ENCODE peak calls at places on chromosomes 3 and 15, in eight cellular contexts. R is activated naive CD4-positive, alpha-beta T cell treated with anti-CD3 and anti-CD28 coated beads, Interleukin-2, amount 10 ng/mL, durations not matched to agents 7 days and 5 days; D is cerebellar cortex; S is dermis microvascular lymphatic vessel endothelial cell; B is WTC11; Z is GM12891; U is AML-193; C is T-helper 1 cell. N is an unnamed sample.

GRCh38 chr3:115325539-115325938 is 178.5 kb upstream of the ZBTB20 start:
- DNase-seq in R (peak), D (no peak), S (peak), B (peak), Z (no peak), U (peak), C (no peak), N (peak)

GRCh38 chr3:13111173-13111873 is 38.1 kb upstream of the IQSEC1 start:
- DNase-seq in R (no peak), D (peak), S (no peak), B (no peak), Z (no peak), U (no peak), C (no peak), N (no peak)

GRCh38 chr15:60006203-60006782 is 2.2 kb downstream of the FOXB1 start:
- DNase-seq in R (peak), D (no peak), S (no peak), B (peak), Z (no peak), U (no peak), C (peak), N (peak)

GRCh38 chr3:52225452-52226228 is at the start of gene TLR9:
- DNase-seq in R (no peak), D (no peak), S (no peak), B (no peak), Z (peak), U (peak), C (no peak), N (peak)

GRCh38 chr15:47384776-47385175 is 332.5 kb upstream of the SEMA6D start:
- DNase-seq in R (no peak), D (no peak), S (no peak), B (no peak), Z (no peak), U (no peak), C (no peak), N (no peak)

GRCh38 chr3:135560847-135561246 is 404.7 kb upstream of the PPP2R3A start:
- DNase-seq in R (no peak), D (no peak), S (no peak), B (no peak), Z (no peak), U (no peak), C (no peak), N (no peak)

GRCh38 chr15:42070276-42070965 is 23.9 kb downstream of the PLA2G4D start:
- DNase-seq in R (no peak), D (no peak), S (no peak), B (no peak), Z (no peak), U (no peak), C (no peak), N (no peak)

GRCh38 chr3:157073810-157074209 is 86.1 kb downstream of the CCNL1 start:
- DNase-seq in R (no peak), D (no peak), S (no peak), B (no peak), Z (no peak), U (no peak), C (no peak), N (no peak)

GRCh38 chr15:68228143-68228970 is 1.2 kb downstream of the CLN6 start:
- DNase-seq in R (no peak), D (no peak), S (no peak), B (no peak), Z (no peak), U (peak), C (no peak), N (no peak)

GRCh38 chr3:111595239-111595638 is at the start of gene ZBED2:
- DNase-seq in R (no peak), D (no peak), S (no peak), B (no peak), Z (no peak), U (no peak), C (no peak), N (no peak)

GRCh38 chr15:101676965-101677364 is 24.8 kb upstream of the TM2D3 start:
- DNase-seq in R (no peak), D (peak), S (no peak), B (no peak), Z (no peak), U (no peak), C (no peak), N (no peak)

GRCh38 chr3:78908236-78908635 is 859.6 kb downstream of the ROBO1 start:
- DNase-seq in R (no peak), D (no peak), S (no peak), B (no peak), Z (no peak), U (no peak), C (no peak), N (no peak)

GRCh38 chr3:10956991-10957390 is 35.6 kb upstream of the SLC6A1 start:
- DNase-seq in R (no peak), D (peak), S (no peak), B (no peak), Z (no peak), U (no peak), C (no peak), N (no peak)

GRCh38 chr3:156388469-156389150 is 166.3 kb downstream of the SSR3 start:
- DNase-seq in R (no peak), D (peak), S (no peak), B (no peak), Z (no peak), U (no peak), C (no peak), N (no peak)

GRCh38 chr3:72380193-72380592 is 468.1 kb downstream of the SHQ1 start:
- DNase-seq in R (no peak), D (no peak), S (no peak), B (no peak), Z (no peak), U (no peak), C (no peak), N (no peak)

GRCh38 chr15:27561816-27562215 is 537.3 kb downstream of the OCA2 start:
- DNase-seq in R (no peak), D (no peak), S (no peak), B (no peak), Z (no peak), U (no peak), C (no peak), N (no peak)